ENCODE peak calls at places on chromosome 3, in nine cellular contexts. Z is CD8-positive, alpha-beta memory T cell; C is fibroblast of mammary gland; S is prostate gland; D is retinal pigment epithelial cell; M is cardiac fibroblast; F is GM12865; R is HAP-1; K is GM23338. O is an unnamed sample.
A peak's percentile ranks its signal among the peaks of the same experiment; 100 is the strongest.

GRCh38 chr3:7029562-7029961 is 168.6 kb downstream of the GRM7 start:
- DNase-seq in Z (no peak), C (no peak), S (no peak), D (no peak), M (no peak), F (no peak), R (no peak), K (no peak), O (no peak)

GRCh38 chr3:120661106-120661962 is 20.7 kb downstream of the HGD start:
- DNase-seq in Z (no peak), C (no peak), S (peak; percentile 30), D (no peak), M (peak; percentile 47), F (no peak), R (no peak), K (no peak), O (no peak)

GRCh38 chr3:10992017-10992945 is at the start of gene SLC6A1:
- DNase-seq in Z (no peak), C (no peak), S (no peak), D (no peak), M (peak; percentile 9), F (no peak), R (peak; percentile 49), K (peak; percentile 83), O (no peak)

GRCh38 chr3:158103956-158104338 is 2.3 kb downstream of the SHOX2 start:
- DNase-seq in Z (no peak), C (peak; percentile 12), S (no peak), D (no peak), M (no peak), F (no peak), R (peak; percentile 50), K (peak; percentile 58), O (no peak)

GRCh38 chr3:69032737-69033136 is 19.3 kb upstream of the EOGT start:
- DNase-seq in Z (no peak), C (no peak), S (no peak), D (no peak), M (no peak), F (no peak), R (no peak), K (no peak), O (no peak)

GRCh38 chr3:64977308-64978100 is 289.7 kb upstream of the ADAMTS9 start:
- DNase-seq in Z (no peak), C (peak; percentile 60), S (no peak), D (peak; percentile 32), M (peak; percentile 28), F (no peak), R (no peak), K (peak; percentile 13), O (peak; percentile 36)

GRCh38 chr3:154616298-154616697 is 186.3 kb upstream of the GPR149 start:
- DNase-seq in Z (no peak), C (no peak), S (no peak), D (no peak), M (no peak), F (peak; percentile 1), R (no peak), K (peak; percentile 63), O (no peak)

GRCh38 chr3:52841211-52841980 is 6.6 kb upstream of the MUSTN1 start:
- DNase-seq in Z (no peak), C (no peak), S (no peak), D (no peak), M (no peak), F (peak; percentile 15), R (no peak), K (no peak), O (no peak)

GRCh38 chr3:127288921-127289645 is 1.2 kb upstream of the PRR20G start:
- DNase-seq in Z (no peak), C (no peak), S (no peak), D (no peak), M (no peak), F (no peak), R (no peak), K (peak; percentile 56), O (no peak)

GRCh38 chr3:134441321-134441720 is 44.5 kb downstream of the ANAPC13 start:
- DNase-seq in Z (no peak), C (no peak), S (no peak), D (no peak), M (no peak), F (no peak), R (no peak), K (no peak), O (no peak)

GRCh38 chr3:194565597-194566190 is 67.5 kb downstream of the TMEM44 start:
- DNase-seq in Z (no peak), C (peak; percentile 77), S (no peak), D (no peak), M (peak; percentile 62), F (no peak), R (no peak), K (peak; percentile 55), O (no peak)
- H3K4me3 ChIP-seq in Z (no peak overlapping the region), C (no peak overlapping the region), S (no peak overlapping the region), D (no peak overlapping the region), M (no peak overlapping the region), F (no peak overlapping the region), R (no peak overlapping the region), K (no peak overlapping the region), O (no peak overlapping the region)

GRCh38 chr3:45864760-45865567 is 21.4 kb upstream of the CCR9 start:
- DNase-seq in Z (no peak), C (no peak), S (no peak), D (no peak), M (no peak), F (peak; percentile 94), R (no peak), K (no peak), O (no peak)
- H3K4me3 ChIP-seq in Z (no peak overlapping the region), C (no peak overlapping the region), S (no peak overlapping the region), D (no peak overlapping the region), M (no peak overlapping the region), F (no peak overlapping the region), R (no peak overlapping the region), K (no peak overlapping the region), O (no peak overlapping the region)

GRCh38 chr3:38646062-38646461 is 3.4 kb downstream of the SCN5A start:
- DNase-seq in Z (no peak), C (no peak), S (no peak), D (no peak), M (no peak), F (no peak), R (peak; percentile 1), K (no peak), O (no peak)

GRCh38 chr3:38645601-38646000 is 3.9 kb downstream of the SCN5A start:
- DNase-seq in Z (no peak), C (no peak), S (no peak), D (no peak), M (no peak), F (no peak), R (peak; percentile 1), K (no peak), O (no peak)

GRCh38 chr3:38647217-38647970 is 2.1 kb downstream of the SCN5A start:
- DNase-seq in Z (no peak), C (no peak), S (no peak), D (no peak), M (no peak), F (no peak), R (peak; percentile 3), K (no peak), O (no peak)

GRCh38 chr3:38648024-38648658 is 1.3 kb downstream of the SCN5A start:
- DNase-seq in Z (no peak), C (no peak), S (no peak), D (no peak), M (no peak), F (no peak), R (peak; percentile 1), K (no peak), O (no peak)

GRCh38 chr3:38646630-38647029 is 2.9 kb downstream of the SCN5A start:
- DNase-seq in Z (no peak), C (peak; percentile 30), S (no peak), D (no peak), M (peak; percentile 56), F (peak; percentile 59), R (peak; percentile 31), K (peak; percentile 83), O (no peak)
- H3K4me3 ChIP-seq in Z (no peak overlapping the region), C (no peak overlapping the region), S (no peak overlapping the region), D (no peak overlapping the region), M (no peak overlapping the region), F (no peak overlapping the region), R (no peak overlapping the region), K (no peak overlapping the region), O (no peak overlapping the region)

GRCh38 chr3:55487376-55488241 is 503 bp upstream of the WNT5A start:
- DNase-seq in Z (no peak), C (peak; percentile 76), S (no peak), D (no peak), M (peak; percentile 63), F (peak; percentile 63), R (peak; percentile 72), K (peak; percentile 66), O (peak; percentile 64)
- H3K4me3 ChIP-seq in Z (no peak overlapping the region), C (peak overlapping the region; percentile 92), S (peak overlapping the region; percentile 61), D (peak overlapping the region; percentile 91), M (peak overlapping the region; percentile 79), F (peak overlapping the region; percentile 60), R (peak overlapping the region; percentile 66), K (peak overlapping the region; percentile 93), O (peak overlapping the region; percentile 90)

GRCh38 chr3:43540625-43541024 is 81.2 kb downstream of the ANO10 start:
- DNase-seq in Z (no peak), C (peak; percentile 17), S (no peak), D (no peak), M (peak; percentile 43), F (no peak), R (no peak), K (no peak), O (no peak)
- H3K4me3 ChIP-seq in Z (no peak overlapping the region), C (no peak overlapping the region), S (no peak overlapping the region), D (no peak overlapping the region), M (no peak overlapping the region), F (no peak overlapping the region), R (no peak overlapping the region), K (no peak overlapping the region), O (no peak overlapping the region)

GRCh38 chr3:172152869-172153268 is 113.5 kb downstream of the FNDC3B start:
- DNase-seq in Z (no peak), C (peak; percentile 81), S (no peak), D (no peak), M (peak; percentile 60), F (no peak), R (no peak), K (no peak), O (peak; percentile 76)
- H3K4me3 ChIP-seq in Z (no peak overlapping the region), C (peak overlapping the region; percentile 3), S (no peak overlapping the region), D (no peak overlapping the region), M (no peak overlapping the region), F (no peak overlapping the region), R (no peak overlapping the region), K (no peak overlapping the region), O (no peak overlapping the region)

GRCh38 chr3:146160964-146161724 is at the start of gene PLOD2:
- DNase-seq in Z (no peak), C (peak; percentile 80), S (peak; percentile 42), D (peak; percentile 43), M (peak; percentile 96), F (peak; percentile 81), R (peak; percentile 78), K (peak; percentile 86), O (peak; percentile 85)
- H3K4me3 ChIP-seq in Z (no peak within 1 kb of the TSS), C (peak within 1 kb of the TSS; percentile 87), S (peak within 1 kb of the TSS; percentile 74), D (peak within 1 kb of the TSS; percentile 84), M (peak within 1 kb of the TSS; percentile 89), F (peak within 1 kb of the TSS; percentile 69), R (peak within 1 kb of the TSS; percentile 64), K (peak within 1 kb of the TSS; percentile 57), O (peak within 1 kb of the TSS; percentile 95)

O was measured in brain microvascular endothelial cell.